ENCODE peak calls at places on chromosomes 11 and 22, in seven cellular contexts. D is tibial artery, S is body of pancreas, C is OCI-LY7, B is pancreas, N is keratinocyte, Y is A549. J is an unnamed sample. For H3K4me1, the result is how much of the 10 kb centered on the place peaks cover.

GRCh38 chr11:94895451-94895850 is 77.9 kb downstream of the CWC15 start:
- DNase-seq in D (no peak), S (no peak), C (no peak), B (no peak), N (no peak), Y (no peak), J (no peak)

GRCh38 chr11:50246699-50247098 is 214.0 kb downstream of the OR4C45 start:
- DNase-seq in D (no peak), S (no peak), C (no peak), B (no peak), N (no peak), Y (no peak), J (no peak)

GRCh38 chr22:43543522-43544281 is 131.9 kb downstream of the MPPED1 start:
- DNase-seq in D (no peak), S (no peak), C (no peak), B (no peak), N (no peak), Y (no peak), J (no peak)

GRCh38 chr11:76185931-76186401 is 20.3 kb downstream of the WNT11 start:
- DNase-seq in D (peak), S (peak), C (no peak), B (no peak), N (no peak), Y (no peak), J (no peak)

GRCh38 chr22:37739000-37739399 is 42.2 kb downstream of the TRIOBP start:
- DNase-seq in D (no peak), S (peak), C (no peak), B (no peak), N (no peak), Y (no peak), J (no peak)

GRCh38 chr11:72595292-72595684 is 78.9 kb downstream of the PDE2A start:
- DNase-seq in D (no peak), S (no peak), C (no peak), B (no peak), N (no peak), Y (no peak), J (no peak)

GRCh38 chr11:62324738-62325556 is 12.3 kb upstream of the ASRGL1 start:
- DNase-seq in D (no peak), S (peak), C (peak), B (peak), N (no peak), Y (peak), J (peak)

GRCh38 chr22:43436536-43437267 is 24.9 kb downstream of the MPPED1 start:
- DNase-seq in D (peak), S (no peak), C (no peak), B (no peak), N (no peak), Y (no peak), J (no peak)

GRCh38 chr22:23783496-23784167 is 3.1 kb upstream of the SMARCB1 start:
- DNase-seq in D (no peak), S (no peak), C (no peak), B (no peak), N (no peak), Y (no peak), J (no peak)

GRCh38 chr11:124725719-124726105 is 14.0 kb upstream of the NRGN start:
- DNase-seq in D (no peak), S (no peak), C (no peak), B (no peak), N (no peak), Y (no peak), J (no peak)

GRCh38 chr11:93604276-93604675 is 57.2 kb upstream of the CEP295 start:
- DNase-seq in D (no peak), S (no peak), C (no peak), B (no peak), N (no peak), Y (no peak), J (no peak)

GRCh38 chr11:40328890-40329617 is 1130.4 kb downstream of the LRRC4C start:
- DNase-seq in D (no peak), S (peak), C (no peak), B (peak), N (no peak), Y (peak), J (no peak)

GRCh38 chr11:14029415-14029814 is 66.9 kb downstream of the SPON1 start:
- DNase-seq in D (no peak), S (no peak), C (no peak), B (no peak), N (no peak), Y (no peak), J (peak)

GRCh38 chr11:33344611-33345010 is 87.4 kb downstream of the HIPK3 start:
- DNase-seq in D (no peak), S (no peak), C (peak), B (no peak), N (no peak), Y (no peak), J (no peak)

GRCh38 chr11:112453601-112454577 is 193.2 kb upstream of the PLET1 start:
- DNase-seq in D (no peak), S (peak), C (peak), B (no peak), N (no peak), Y (peak), J (peak)

GRCh38 chr11:111000400-111001090 is 245.0 kb upstream of the POU2AF2 start:
- DNase-seq in D (no peak), S (no peak), C (no peak), B (no peak), N (no peak), Y (no peak), J (no peak)

GRCh38 chr11:29124436-29124835 is 892.4 kb downstream of the KCNA4 start:
- DNase-seq in D (no peak), S (no peak), C (no peak), B (no peak), N (no peak), Y (no peak), J (no peak)

GRCh38 chr11:29120329-29120695 is 896.5 kb downstream of the KCNA4 start:
- DNase-seq in D (no peak), S (no peak), C (no peak), B (no peak), N (no peak), Y (no peak), J (no peak)

GRCh38 chr11:29125621-29126020 is 891.2 kb downstream of the KCNA4 start:
- DNase-seq in D (no peak), S (no peak), C (no peak), B (no peak), N (no peak), Y (no peak), J (no peak)

GRCh38 chr11:29119116-29119515 is 897.7 kb downstream of the KCNA4 start:
- DNase-seq in D (no peak), S (no peak), C (no peak), B (no peak), N (no peak), Y (no peak), J (no peak)

GRCh38 chr11:29119691-29120328 is 897.0 kb downstream of the KCNA4 start:
- DNase-seq in D (no peak), S (no peak), C (no peak), B (no peak), N (no peak), Y (peak), J (no peak)
- H3K4me3 ChIP-seq in D (no peak), S (no peak), C (no peak), B (no peak), N (no peak), Y (peak), J (no peak)

GRCh38 chr11:64762916-64763803 is 3.4 kb upstream of the PYGM start:
- DNase-seq in D (peak), S (no peak), C (peak), B (peak), N (no peak), Y (no peak), J (no peak)

GRCh38 chr11:64765291-64765803 is 5.6 kb upstream of the PYGM start:
- DNase-seq in D (peak), S (no peak), C (no peak), B (peak), N (no peak), Y (no peak), J (no peak)

GRCh38 chr11:64762277-64762915 is 2.6 kb upstream of the PYGM start:
- DNase-seq in D (no peak), S (no peak), C (no peak), B (no peak), N (no peak), Y (no peak), J (no peak)

GRCh38 chr11:64764753-64765152 is 5.0 kb upstream of the PYGM start:
- DNase-seq in D (no peak), S (no peak), C (no peak), B (peak), N (no peak), Y (no peak), J (no peak)

GRCh38 chr11:64763804-64764611 is 4.2 kb upstream of the PYGM start:
- DNase-seq in D (peak), S (no peak), C (no peak), B (peak), N (no peak), Y (no peak), J (no peak)
- H3K4me1 ChIP-seq in D (half or more), S (under half), C (half or more), B (under half), N (under half), Y (under half), J (under half)

GRCh38 chr11:629237-629583 is 2.2 kb upstream of the SCT start:
- DNase-seq in D (no peak), S (no peak), C (no peak), B (no peak), N (no peak), Y (no peak), J (no peak)
- H3K4me3 ChIP-seq in D (no peak), S (no peak), C (no peak), B (no peak), N (no peak), Y (no peak), J (no peak)

GRCh38 chr22:36015155-36015805 is 13.3 kb downstream of the RBFOX2 start:
- DNase-seq in D (no peak), S (no peak), C (peak), B (no peak), N (no peak), Y (no peak), J (no peak)

GRCh38 chr22:36014539-36015072 is 14.0 kb downstream of the RBFOX2 start:
- DNase-seq in D (no peak), S (no peak), C (peak), B (no peak), N (no peak), Y (no peak), J (no peak)

GRCh38 chr22:36010090-36010489 is 18.5 kb downstream of the RBFOX2 start:
- DNase-seq in D (no peak), S (peak), C (no peak), B (peak), N (no peak), Y (no peak), J (no peak)

GRCh38 chr22:36010913-36011312 is 17.7 kb downstream of the RBFOX2 start:
- DNase-seq in D (no peak), S (no peak), C (no peak), B (no peak), N (no peak), Y (no peak), J (no peak)

GRCh38 chr22:36012332-36012731 is 16.3 kb downstream of the RBFOX2 start:
- DNase-seq in D (no peak), S (no peak), C (no peak), B (no peak), N (no peak), Y (no peak), J (no peak)
- H3K4me1 ChIP-seq in D (under half), S (under half), C (half or more), B (under half), N (under half), Y (under half), J (under half)

DNA sequence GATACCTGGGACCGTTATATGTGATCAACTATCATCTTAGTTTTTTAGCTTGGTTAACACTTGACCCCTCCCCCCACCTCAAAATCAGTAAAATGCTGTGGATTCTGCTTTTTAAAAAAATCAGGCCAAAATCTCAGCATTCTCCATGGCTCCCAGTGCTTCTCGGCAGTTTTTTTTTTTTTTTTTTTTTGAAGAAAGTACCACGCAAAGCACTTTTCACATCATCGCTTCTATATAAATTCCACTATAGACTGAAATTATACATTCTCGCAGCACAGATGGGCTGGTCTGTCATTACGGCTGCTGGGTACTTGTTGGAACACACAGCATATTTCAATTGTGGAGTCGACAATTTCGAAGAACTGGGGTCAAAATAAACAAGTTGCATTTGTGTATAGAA is 67.7 kb upstream of the PPARA start:
- DNase-seq in D (no peak), S (no peak), C (no peak), B (no peak), N (no peak), Y (no peak), J (no peak)
- H3K4me3 ChIP-seq in D (peak), S (no peak), C (no peak), B (peak), N (peak), Y (peak), J (no peak)